ENCODE peak calls at places on chromosomes 2 and 18, in ten cellular contexts. F is Karpas-422, S is colonic mucosa, D is occipital lobe, K is NCI-H510A, X is GM18507, B is fibroblast of lung, C is PC-9, W is HT1080, V is mammary epithelial cell. M is an unnamed sample.

GRCh38 chr2:225334524-225334923 is 65.0 kb upstream of the NYAP2 start:
- DNase-seq in F (no peak), S (no peak), D (no peak), K (peak), X (no peak), B (no peak), C (no peak), W (no peak), V (no peak), M (peak)

GRCh38 chr2:107592225-107592624 is 234.5 kb upstream of the RGPD4 start:
- DNase-seq in F (no peak), S (no peak), D (no peak), K (no peak), X (no peak), B (no peak), C (no peak), W (no peak), V (no peak), M (no peak)

GRCh38 chr2:111149882-111150455 is 29.3 kb downstream of the BCL2L11 start:
- DNase-seq in F (no peak), S (no peak), D (no peak), K (no peak), X (no peak), B (no peak), C (no peak), W (no peak), V (no peak), M (no peak)

GRCh38 chr2:101883860-101884259 is 107.9 kb upstream of the IL1R2 start:
- DNase-seq in F (peak), S (peak), D (no peak), K (no peak), X (no peak), B (peak), C (peak), W (peak), V (peak), M (no peak)

GRCh38 chr18:13216092-13216582 is 2.4 kb upstream of the LDLRAD4 start:
- DNase-seq in F (peak), S (peak), D (peak), K (peak), X (peak), B (peak), C (peak), W (peak), V (peak), M (no peak)

GRCh38 chr2:226256237-226256636 is 543.4 kb downstream of the IRS1 start:
- DNase-seq in F (no peak), S (no peak), D (no peak), K (no peak), X (no peak), B (peak), C (peak), W (peak), V (peak), M (no peak)

GRCh38 chr2:38765149-38765548 is 12.9 kb upstream of the GEMIN6 start:
- DNase-seq in F (no peak), S (no peak), D (no peak), K (no peak), X (no peak), B (peak), C (peak), W (peak), V (peak), M (no peak)

GRCh38 chr2:179898873-179899272 is 37.5 kb upstream of the ZNF385B start:
- DNase-seq in F (peak), S (peak), D (no peak), K (peak), X (no peak), B (peak), C (peak), W (peak), V (peak), M (no peak)

GRCh38 chr2:29782531-29782930 is 138.9 kb downstream of the ALK start:
- DNase-seq in F (no peak), S (no peak), D (no peak), K (no peak), X (no peak), B (no peak), C (no peak), W (no peak), V (no peak), M (no peak)

GRCh38 chr2:144479138-144479537 is 40.8 kb downstream of the ZEB2 start:
- DNase-seq in F (no peak), S (no peak), D (no peak), K (no peak), X (no peak), B (peak), C (peak), W (no peak), V (peak), M (no peak)

GRCh38 chr2:1987379-1987778 is 243.1 kb upstream of the PXDN start:
- DNase-seq in F (no peak), S (no peak), D (no peak), K (no peak), X (no peak), B (no peak), C (no peak), W (no peak), V (no peak), M (no peak)

GRCh38 chr18:36849288-36850011 is 20.5 kb downstream of the KIAA1328 start:
- DNase-seq in F (peak), S (no peak), D (no peak), K (no peak), X (no peak), B (peak), C (no peak), W (no peak), V (no peak), M (no peak)

GRCh38 chr2:73237168-73237567 is 3.1 kb downstream of the CCT7 start:
- DNase-seq in F (no peak), S (no peak), D (no peak), K (no peak), X (no peak), B (no peak), C (no peak), W (no peak), V (no peak), M (no peak)